ENCODE peak calls at places on chromosomes 11 and 22, in ten cellular contexts. K is CD8-positive, alpha-beta T cell; O is Panc1; L is WTC11; N is RWPE2; M is lower lobe of right lung; W is GM12878; R is upper lobe of right lung; A is A549; B is heart right ventricle. X is an unnamed sample.

GRCh38 chr11:111627591-111627990 is 25.3 kb downstream of the SIK2 start:
- ATAC-seq in K (no peak), O (no peak), L (no peak), N (no peak), M (no peak), W (no peak), R (no peak), A (no peak), B (no peak), X (no peak)

GRCh38 chr11:67544591-67545242 is 21.5 kb upstream of the CABP2 start:
- ATAC-seq in K (no peak), O (no peak), L (no peak), N (peak; percentile 60), M (peak; percentile 45), W (no peak), R (peak; percentile 70), A (no peak), B (no peak), X (no peak)

GRCh38 chr11:45323598-45324249 is 37.6 kb upstream of the SYT13 start:
- ATAC-seq in K (no peak), O (no peak), L (no peak), N (no peak), M (no peak), W (no peak), R (no peak), A (no peak), B (no peak), X (no peak)

GRCh38 chr11:17405232-17406005 is 17.0 kb upstream of the KCNJ11 start:
- ATAC-seq in K (no peak), O (peak; percentile 70), L (peak; percentile 74), N (peak; percentile 25), M (peak; percentile 95), W (peak; percentile 79), R (peak; percentile 90), A (peak; percentile 79), B (peak; percentile 77), X (peak; percentile 82)

GRCh38 chr11:130606781-130607511 is 158.5 kb downstream of the ADAMTS15 start:
- ATAC-seq in K (no peak), O (no peak), L (no peak), N (no peak), M (no peak), W (no peak), R (no peak), A (no peak), B (peak; percentile 12), X (no peak)

GRCh38 chr11:102623998-102624397 is 1.1 kb downstream of the MMP20 start:
- ATAC-seq in K (no peak), O (no peak), L (no peak), N (no peak), M (no peak), W (no peak), R (peak; percentile 30), A (no peak), B (no peak), X (no peak)

GRCh38 chr22:41429232-41429945 is 17.2 kb downstream of the TOB2 start:
- ATAC-seq in K (no peak), O (peak; percentile 60), L (no peak), N (peak; percentile 13), M (no peak), W (no peak), R (peak; percentile 12), A (peak; percentile 62), B (no peak), X (no peak)

GRCh38 chr11:73446766-73447165 is 70.6 kb downstream of the RELT start:
- ATAC-seq in K (no peak), O (no peak), L (no peak), N (no peak), M (no peak), W (no peak), R (no peak), A (no peak), B (no peak), X (no peak)

GRCh38 chr22:49943771-49944398 is 16.7 kb upstream of the PIM3 start:
- ATAC-seq in K (no peak), O (peak; percentile 18), L (no peak), N (no peak), M (no peak), W (peak; percentile 52), R (no peak), A (peak; percentile 8), B (no peak), X (no peak)

GRCh38 chr11:123800041-123800440 is 6.1 kb downstream of the OR6M1 start:
- ATAC-seq in K (no peak), O (no peak), L (no peak), N (no peak), M (no peak), W (no peak), R (no peak), A (no peak), B (no peak), X (no peak)

GRCh38 chr11:21564813-21565212 is 628.1 kb upstream of the ANO5 start:
- ATAC-seq in K (no peak), O (no peak), L (no peak), N (peak; percentile 33), M (no peak), W (no peak), R (no peak), A (no peak), B (no peak), X (no peak)

GRCh38 chr22:50550395-50550794 is 4.7 kb downstream of the KLHDC7B start:
- ATAC-seq in K (no peak), O (no peak), L (no peak), N (no peak), M (no peak), W (no peak), R (no peak), A (no peak), B (no peak), X (no peak)

GRCh38 chr11:35126000-35126878 is 12.7 kb upstream of the CD44 start:
- ATAC-seq in K (peak; percentile 38), O (peak; percentile 58), L (no peak), N (no peak), M (no peak), W (peak; percentile 84), R (no peak), A (no peak), B (no peak), X (no peak)

GRCh38 chr11:60971520-60971919 is at the start of gene CD6:
- ATAC-seq in K (peak; percentile 75), O (no peak), L (no peak), N (no peak), M (peak; percentile 62), W (peak; percentile 69), R (peak; percentile 18), A (no peak), B (peak; percentile 11), X (no peak)

GRCh38 chr22:26798433-26799065 is 141.2 kb downstream of the MIAT start:
- ATAC-seq in K (no peak), O (no peak), L (peak; percentile 18), N (no peak), M (no peak), W (no peak), R (no peak), A (no peak), B (no peak), X (no peak)

GRCh38 chr11:133026952-133027351 is 505.3 kb downstream of the OPCML start:
- ATAC-seq in K (no peak), O (no peak), L (no peak), N (no peak), M (no peak), W (no peak), R (no peak), A (no peak), B (no peak), X (no peak)

DNA sequence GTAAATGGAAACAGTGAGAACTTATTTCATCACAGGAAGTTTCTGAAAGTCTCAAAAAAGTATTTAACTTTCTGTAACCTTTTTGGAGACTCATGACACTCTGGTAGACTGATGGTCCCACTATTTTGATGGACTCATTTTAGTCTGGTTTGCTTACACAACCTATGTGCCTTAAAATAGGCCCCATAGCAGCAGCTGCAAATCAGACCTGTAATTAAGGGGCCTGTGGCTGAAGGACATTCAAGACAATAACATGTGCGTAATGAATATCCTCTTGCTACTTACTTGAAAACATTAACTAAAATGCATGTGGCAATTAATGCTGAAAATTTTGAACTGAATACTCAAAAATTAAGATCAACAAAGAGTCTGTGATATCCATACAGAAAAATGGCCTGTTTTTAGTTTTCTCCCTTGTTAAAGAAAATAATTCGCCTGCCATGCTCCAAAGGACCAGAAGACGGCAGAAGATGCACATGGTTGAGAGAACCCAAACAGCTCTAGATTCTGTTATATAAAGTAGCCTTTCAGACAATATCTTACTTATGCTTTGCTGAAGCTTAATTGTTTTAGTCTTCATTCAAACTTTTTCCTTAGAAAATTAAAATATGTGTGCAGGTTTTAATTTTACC is 568.5 kb downstream of the KCNA4 start:
- ATAC-seq in K (no peak), O (no peak), L (peak; percentile 64), N (peak; percentile 38), M (no peak), W (peak; percentile 27), R (no peak), A (peak; percentile 54), B (no peak), X (no peak)
- TF ChIP-seq CTCF in K (no peak), O (peak; percentile 70), L (peak; percentile 39), N (peak; percentile 63), M (peak; percentile 49), W (peak; percentile 27), R (peak; percentile 45), A (peak; percentile 56), B (peak; percentile 62), X (no peak)

GRCh38 chr11:71062199-71062598 is 190.2 kb downstream of the SHANK2 start:
- ATAC-seq in K (no peak), O (no peak), L (no peak), N (no peak), M (no peak), W (no peak), R (no peak), A (no peak), B (no peak), X (no peak)
- TF ChIP-seq CTCF in K (no peak), O (no peak), L (no peak), N (no peak), M (no peak), W (no peak), R (no peak), A (no peak), B (no peak), X (no peak)

GRCh38 chr22:30823015-30823370 is 128.3 kb downstream of the OSBP2 start:
- ATAC-seq in K (no peak), O (peak; percentile 86), L (peak; percentile 86), N (peak; percentile 78), M (no peak), W (peak; percentile 40), R (no peak), A (peak; percentile 32), B (no peak), X (no peak)
- TF ChIP-seq CTCF in K (no peak), O (no peak), L (no peak), N (peak; percentile 15), M (no peak), W (no peak), R (no peak), A (no peak), B (no peak), X (no peak)

DNA sequence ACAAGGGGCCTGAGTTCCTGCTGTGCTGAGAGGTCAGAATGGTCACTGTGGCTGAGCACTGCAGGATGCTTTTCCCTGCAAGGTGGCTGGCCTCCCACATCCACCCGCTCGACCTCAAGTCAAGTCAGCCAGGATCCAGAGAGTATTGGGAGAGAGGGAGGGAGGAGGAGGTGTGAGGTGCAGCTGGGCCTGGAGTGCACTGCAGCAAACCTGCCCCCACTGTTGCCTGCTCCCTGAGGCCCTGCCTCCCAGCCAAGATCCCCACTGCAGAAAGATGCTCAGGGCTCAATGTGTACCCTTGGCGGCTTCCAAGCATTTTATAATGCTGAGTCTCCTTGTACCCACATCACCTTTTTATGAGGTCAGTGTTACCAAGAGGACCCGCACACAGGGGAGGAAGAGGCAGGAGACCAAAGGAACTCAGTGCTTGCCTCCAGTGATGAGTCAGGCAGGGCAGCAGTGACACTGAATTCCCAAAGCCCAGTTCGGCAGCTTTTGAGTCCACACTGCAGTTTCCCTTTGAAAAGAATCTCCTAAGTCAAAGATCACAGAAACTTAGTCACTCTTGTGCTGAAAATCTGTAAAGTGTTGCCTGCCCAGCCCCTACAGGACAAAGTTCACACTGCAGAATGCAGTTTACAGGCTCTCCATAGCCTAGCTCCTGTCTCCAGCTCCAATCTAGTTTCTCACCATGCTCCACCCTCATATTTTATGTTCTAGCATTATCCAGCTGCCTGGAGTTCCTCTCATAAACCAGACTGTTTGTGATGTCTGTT is 3.1 kb downstream of the ENDOD1 start:
- ATAC-seq in K (no peak), O (no peak), L (peak; percentile 10), N (peak; percentile 15), M (no peak), W (peak; percentile 37), R (no peak), A (no peak), B (no peak), X (no peak)
- TF ChIP-seq CTCF in K (peak; percentile 47), O (peak; percentile 74), L (no peak), N (peak; percentile 35), M (peak; percentile 42), W (peak; percentile 42), R (peak; percentile 50), A (peak; percentile 8), B (peak; percentile 15), X (no peak)